ENCODE peak calls at places on chromosomes 11 and 22, in eight cellular contexts. M is HFF-Myc, G is lung, I is adrenal gland, T is ovary, O is coronary artery, K is spleen, A is AG10803. Y is an unnamed sample.

GRCh38 chr22:20037419-20037818 is 16.5 kb downstream of the TANGO2 start:
- DNase-seq in T (no peak), M (no peak), A (no peak), G (no peak), I (no peak), K (no peak), O (no peak), Y (no peak)

GRCh38 chr22:37681556-37682049 is 4.5 kb upstream of the NOL12 start:
- DNase-seq in T (peak), I (peak), G (peak), M (no peak), K (peak), A (peak), O (no peak), Y (peak)

GRCh38 chr11:61693897-61694840 is 14.0 kb downstream of the DAGLA start:
- DNase-seq in T (no peak), A (no peak), G (no peak), K (no peak), O (no peak), M (no peak), I (peak), Y (no peak)

GRCh38 chr11:107682182-107682971 is 29.5 kb downstream of the SLN start:
- DNase-seq in K (no peak), I (peak), G (no peak), A (no peak), O (no peak), T (no peak), M (no peak), Y (no peak)

GRCh38 chr11:76648929-76649328 is 21.6 kb downstream of the LRRC32 start:
- DNase-seq in A (no peak), I (no peak), G (no peak), O (no peak), M (no peak), K (no peak), T (peak), Y (peak)

GRCh38 chr11:130578738-130579368 is 130.4 kb downstream of the ADAMTS15 start:
- DNase-seq in I (no peak), A (no peak), K (no peak), M (no peak), O (no peak), T (no peak), G (no peak), Y (no peak)

GRCh38 chr11:92960886-92961285 is 8.6 kb upstream of the MTNR1B start:
- DNase-seq in I (no peak), A (no peak), M (no peak), G (no peak), O (no peak), K (no peak), T (no peak), Y (peak)

GRCh38 chr22:39705386-39705785 is 134.8 kb downstream of the CACNA1I start:
- DNase-seq in K (no peak), O (no peak), T (no peak), G (no peak), I (no peak), M (no peak), A (no peak), Y (no peak)

GRCh38 chr11:70250876-70251275 is 19.6 kb upstream of the PPFIA1 start:
- DNase-seq in G (no peak), M (no peak), I (no peak), A (no peak), O (no peak), T (no peak), K (no peak), Y (no peak)

GRCh38 chr11:66976048-66976467 is 954 bp downstream of the C11orf86 start:
- DNase-seq in G (no peak), O (no peak), A (no peak), M (no peak), T (no peak), I (no peak), K (no peak), Y (peak)

GRCh38 chr11:70610561-70610960 is 212.2 kb downstream of the CTTN start:
- DNase-seq in O (no peak), K (no peak), I (peak), A (peak), G (no peak), T (no peak), M (no peak), Y (peak)

GRCh38 chr11:109015283-109015682 is 350.4 kb downstream of the DDX10 start:
- DNase-seq in A (peak), M (no peak), G (no peak), I (no peak), K (no peak), O (no peak), T (no peak), Y (peak)

GRCh38 chr11:22449441-22449840 is 111.3 kb downstream of the SLC17A6 start:
- DNase-seq in K (no peak), T (no peak), G (no peak), A (peak), O (no peak), I (no peak), M (no peak), Y (peak)

GRCh38 chr11:12793506-12793905 is 119.3 kb downstream of the TEAD1 start:
- DNase-seq in G (no peak), I (no peak), M (no peak), T (no peak), K (no peak), A (no peak), O (no peak), Y (no peak)

GRCh38 chr11:2532704-2533641 is 88.2 kb downstream of the KCNQ1 start:
- DNase-seq in I (peak), K (peak), T (peak), A (peak), O (peak), M (peak), G (peak), Y (peak)
- H3K4me3 ChIP-seq in I (peak), K (peak), T (peak), A (peak), O (peak), M (no peak), G (no peak), Y (peak)

GRCh38 chr22:45159652-45160462 is 3.9 kb upstream of the NUP50 start:
- DNase-seq in I (peak), T (no peak), K (no peak), M (no peak), A (no peak), O (no peak), G (no peak), Y (peak)
- TF ChIP-seq CTCF in I (peak), T (no peak), K (peak), M (no peak), A (peak), O (no peak), G (no peak), Y (peak)

GRCh38 chr11:64231536-64231935 is 1.2 kb downstream of the DNAJC4 start:
- DNase-seq in A (no peak), M (no peak), K (no peak), I (no peak), O (no peak), G (no peak), T (no peak), Y (no peak)

GRCh38 chr11:64229959-64230208 is 464 bp upstream of the DNAJC4 start:
- DNase-seq in I (no peak), O (no peak), G (no peak), M (no peak), K (no peak), T (no peak), A (no peak), Y (no peak)

GRCh38 chr11:64230209-64230984 is at the start of gene DNAJC4:
- DNase-seq in O (no peak), I (peak), M (no peak), A (peak), K (peak), T (peak), G (peak), Y (peak)

GRCh38 chr11:64232182-64233018 is 2.0 kb upstream of the VEGFB start:
- DNase-seq in M (no peak), K (peak), G (no peak), I (no peak), T (no peak), A (no peak), O (no peak), Y (no peak)

GRCh38 chr11:64230985-64231365 is 627 bp downstream of the DNAJC4 start:
- DNase-seq in A (no peak), K (no peak), T (no peak), O (no peak), G (no peak), I (no peak), M (no peak), Y (no peak)
- H3K4me3 ChIP-seq in A (peak), K (peak), T (peak), O (peak), G (peak), I (peak), M (peak), Y (peak)

DNA sequence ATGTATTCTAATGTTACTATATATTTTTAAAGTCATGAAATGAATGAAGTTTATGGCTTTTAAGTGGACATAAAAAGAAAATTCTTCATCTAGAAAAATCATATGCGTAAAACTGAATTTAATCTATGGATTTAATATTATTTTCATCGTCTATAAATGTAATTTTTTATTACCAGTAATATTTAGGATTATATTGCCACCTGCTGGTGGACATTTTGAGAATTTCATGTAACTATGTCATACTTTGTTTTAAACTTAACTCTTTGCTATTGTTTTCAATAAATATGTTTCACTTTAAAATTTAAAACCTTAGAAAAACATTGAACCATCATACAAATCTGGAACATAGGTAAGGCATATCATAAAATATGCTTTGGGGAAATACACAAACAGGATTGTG is 66.5 kb upstream of the CEP126 start:
- DNase-seq in K (no peak), I (peak), M (no peak), A (peak), G (no peak), O (no peak), T (no peak), Y (peak)
- TF ChIP-seq CTCF in K (peak), I (peak), M (no peak), A (peak), G (no peak), O (no peak), T (no peak), Y (peak)

Y was measured in choroid plexus epithelial cell.